ENCODE peak calls at places on chromosome 9, in seven cellular contexts. J is HCT116, Y is endothelial cell of umbilical vein, Q is IMR-90, L is GM12878, G is HepG2, I is H1. S is an unnamed sample.

GRCh38 chr9:114538241-114538640 is 33.0 kb upstream of the WHRN start:
- DNase-seq in J (peak), Y (no peak), Q (no peak), L (peak), G (peak), I (no peak), S (peak)

GRCh38 chr9:123347289-123348060 is 8.5 kb upstream of the CRB2 start:
- DNase-seq in J (no peak), Y (no peak), Q (no peak), L (no peak), G (no peak), I (no peak), S (no peak)

GRCh38 chr9:117783828-117784227 is 79.6 kb downstream of the TLR4 start:
- DNase-seq in J (no peak), Y (no peak), Q (no peak), L (peak), G (no peak), I (no peak), S (no peak)

GRCh38 chr9:78958887-78959286 is 612.9 kb upstream of the TLE4 start:
- DNase-seq in J (peak), Y (no peak), Q (no peak), L (no peak), G (no peak), I (no peak), S (peak)

GRCh38 chr9:5851445-5851844 is 18.5 kb upstream of the ERMP1 start:
- DNase-seq in J (no peak), Y (peak), Q (peak), L (peak), G (no peak), I (no peak), S (no peak)

GRCh38 chr9:132239999-132240859 is 78.4 kb downstream of the NTNG2 start:
- DNase-seq in J (no peak), Y (no peak), Q (no peak), L (no peak), G (no peak), I (no peak), S (no peak)

GRCh38 chr9:103037508-103038477 is 42.7 kb downstream of the CYLC2 start:
- DNase-seq in J (no peak), Y (no peak), Q (no peak), L (no peak), G (no peak), I (no peak), S (no peak)

GRCh38 chr9:38486056-38486455 is 61.8 kb upstream of the IGFBPL1 start:
- DNase-seq in J (no peak), Y (peak), Q (no peak), L (no peak), G (no peak), I (no peak), S (no peak)

GRCh38 chr9:107597743-107598217 is 108.2 kb upstream of the KLF4 start:
- DNase-seq in J (peak), Y (no peak), Q (no peak), L (no peak), G (peak), I (no peak), S (no peak)

GRCh38 chr9:127388037-127388855 is 8.7 kb upstream of the SLC2A8 start:
- DNase-seq in J (peak), Y (no peak), Q (peak), L (peak), G (peak), I (no peak), S (no peak)

GRCh38 chr9:129399301-129399990 is 221.4 kb upstream of the IER5L start:
- DNase-seq in J (no peak), Y (no peak), Q (no peak), L (no peak), G (no peak), I (no peak), S (no peak)

GRCh38 chr9:16755467-16755866 is 115.0 kb downstream of the BNC2 start:
- DNase-seq in J (no peak), Y (no peak), Q (no peak), L (no peak), G (no peak), I (no peak), S (no peak)

GRCh38 chr9:129687391-129687790 is 21.9 kb downstream of the PRRX2 start:
- DNase-seq in J (no peak), Y (no peak), Q (no peak), L (no peak), G (no peak), I (no peak), S (no peak)

GRCh38 chr9:86355814-86356213 is 1.6 kb upstream of the TUT7 start:
- DNase-seq in J (no peak), Y (no peak), Q (no peak), L (no peak), G (no peak), I (no peak), S (no peak)

GRCh38 chr9:121672213-121672612 is 20.8 kb downstream of the DAB2IP start:
- DNase-seq in J (no peak), Y (no peak), Q (peak), L (no peak), G (no peak), I (no peak), S (no peak)

GRCh38 chr9:20148416-20148815 is 359.6 kb upstream of the SLC24A2 start:
- DNase-seq in J (no peak), Y (no peak), Q (no peak), L (no peak), G (no peak), I (no peak), S (no peak)

GRCh38 chr9:111163738-111164399 is 125.6 kb upstream of the LPAR1 start:
- DNase-seq in J (no peak), Y (no peak), Q (peak), L (no peak), G (no peak), I (no peak), S (no peak)

GRCh38 chr9:114372971-114373591 is 14.7 kb downstream of the AKNA start:
- DNase-seq in J (no peak), Y (no peak), Q (no peak), L (peak), G (no peak), I (no peak), S (no peak)

GRCh38 chr9:18689166-18689565 is 215.2 kb downstream of the ADAMTSL1 start:
- DNase-seq in J (no peak), Y (peak), Q (no peak), L (no peak), G (no peak), I (no peak), S (no peak)

GRCh38 chr9:133102190-133103021 is 18.6 kb downstream of the RALGDS start:
- DNase-seq in J (no peak), Y (no peak), Q (no peak), L (no peak), G (no peak), I (no peak), S (no peak)

GRCh38 chr9:34620061-34620994 is at the start of gene DCTN3:
- DNase-seq in J (peak), Y (peak), Q (peak), L (peak), G (peak), I (peak), S (peak)
- TF ChIP-seq POLR2A in J (peak), Y (peak), Q (peak), L (peak), G (peak), I (no peak), S (peak)

GRCh38 chr9:77257275-77257674 is 79.9 kb downstream of the VPS13A start:
- DNase-seq in J (no peak), Y (no peak), Q (no peak), L (no peak), G (no peak), I (no peak), S (no peak)

GRCh38 chr9:77261605-77262004 is 84.3 kb downstream of the VPS13A start:
- DNase-seq in J (no peak), Y (no peak), Q (no peak), L (no peak), G (no peak), I (no peak), S (no peak)
- H3K9ac ChIP-seq in J (no peak), Y (no peak), Q (no peak), L (no peak), G (no peak), I (no peak), S (no peak)

GRCh38 chr9:90974007-90974406 is 172.4 kb downstream of the SYK start:
- DNase-seq in J (no peak), Y (no peak), Q (peak), L (no peak), G (no peak), I (no peak), S (no peak)

GRCh38 chr9:90969021-90969675 is 167.5 kb downstream of the SYK start:
- DNase-seq in J (no peak), Y (no peak), Q (no peak), L (no peak), G (no peak), I (no peak), S (no peak)

GRCh38 chr9:90972057-90972456 is 170.4 kb downstream of the SYK start:
- DNase-seq in J (no peak), Y (no peak), Q (no peak), L (peak), G (no peak), I (no peak), S (no peak)

GRCh38 chr9:90967171-90967570 is 165.6 kb downstream of the SYK start:
- DNase-seq in J (no peak), Y (no peak), Q (no peak), L (no peak), G (no peak), I (no peak), S (no peak)

DNA sequence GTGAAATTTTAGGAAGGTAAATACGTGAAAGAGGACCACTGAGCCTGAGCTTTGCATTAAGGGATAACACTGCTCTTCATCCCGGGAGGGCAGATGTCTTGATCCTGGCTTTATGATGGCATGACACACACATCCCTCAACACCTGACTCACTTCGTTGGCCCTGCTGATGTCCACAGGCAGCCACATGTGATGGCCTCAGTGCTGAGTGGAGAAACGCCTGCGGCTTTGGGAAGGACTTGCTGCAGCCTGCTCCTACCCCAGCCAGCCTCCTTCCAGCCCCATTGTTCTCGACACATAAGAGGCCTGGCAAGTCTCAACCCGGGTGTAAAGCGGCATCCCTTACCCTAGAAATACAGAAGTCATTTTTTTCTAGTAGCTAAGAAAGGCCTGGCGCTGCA is 169.0 kb downstream of the SYK start:
- DNase-seq in J (no peak), Y (no peak), Q (peak), L (no peak), G (no peak), I (no peak), S (no peak)
- TF ChIP-seq POLR2A in J (no peak), Y (no peak), Q (no peak), L (no peak), G (no peak), I (no peak), S (no peak)

DNA sequence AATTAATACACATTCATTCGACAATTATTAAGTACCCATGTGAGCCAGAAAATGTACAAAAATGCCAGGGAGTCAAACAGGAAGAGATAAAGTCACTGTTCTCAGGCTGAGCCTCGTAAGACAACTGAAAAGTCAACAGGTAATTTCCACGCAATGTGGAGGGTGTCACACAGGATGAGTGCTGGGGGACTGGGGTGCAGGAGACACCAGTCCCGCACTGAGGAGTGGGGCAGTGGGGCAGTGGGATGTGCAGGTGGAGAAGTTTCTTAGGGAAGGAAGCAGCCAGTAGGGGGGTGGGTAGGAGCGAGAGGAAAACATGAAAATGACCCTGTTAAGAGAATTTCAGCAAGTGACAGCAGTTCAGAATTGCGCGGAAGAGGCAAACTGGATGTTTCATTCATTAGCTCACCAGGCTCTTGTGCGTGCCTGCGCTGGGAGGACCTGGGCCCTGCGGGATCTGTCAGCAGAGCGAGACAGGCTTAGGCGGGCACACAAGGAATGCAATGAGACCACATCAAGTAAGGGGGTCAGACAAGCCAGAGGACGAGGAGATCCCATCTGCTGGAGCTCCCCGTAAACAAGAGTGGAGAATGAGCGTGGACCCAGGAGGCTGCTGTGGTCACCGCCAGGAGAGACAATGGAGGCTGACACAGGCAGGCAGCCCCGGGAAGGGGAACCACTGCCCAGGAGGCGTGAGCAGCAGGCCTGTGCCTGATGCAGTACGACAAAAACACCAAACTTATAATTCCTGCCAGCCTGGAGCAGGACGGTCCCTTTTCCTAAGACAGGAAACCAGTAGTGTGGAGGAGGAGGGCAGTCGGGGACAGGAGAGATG is 21.0 kb downstream of the CAMSAP1 start:
- DNase-seq in J (no peak), Y (no peak), Q (no peak), L (no peak), G (no peak), I (no peak), S (no peak)
- H3K9ac ChIP-seq in J (no peak), Y (no peak), Q (no peak), L (no peak), G (no peak), I (no peak), S (peak)

GRCh38 chr9:32523910-32524309 is 2.1 kb downstream of the RIGI start:
- DNase-seq in J (no peak), Y (no peak), Q (no peak), L (no peak), G (peak), I (no peak), S (no peak)
- TF ChIP-seq POLR2A in J (no peak), Y (no peak), Q (no peak), L (no peak), G (no peak), I (no peak), S (no peak)

DNA sequence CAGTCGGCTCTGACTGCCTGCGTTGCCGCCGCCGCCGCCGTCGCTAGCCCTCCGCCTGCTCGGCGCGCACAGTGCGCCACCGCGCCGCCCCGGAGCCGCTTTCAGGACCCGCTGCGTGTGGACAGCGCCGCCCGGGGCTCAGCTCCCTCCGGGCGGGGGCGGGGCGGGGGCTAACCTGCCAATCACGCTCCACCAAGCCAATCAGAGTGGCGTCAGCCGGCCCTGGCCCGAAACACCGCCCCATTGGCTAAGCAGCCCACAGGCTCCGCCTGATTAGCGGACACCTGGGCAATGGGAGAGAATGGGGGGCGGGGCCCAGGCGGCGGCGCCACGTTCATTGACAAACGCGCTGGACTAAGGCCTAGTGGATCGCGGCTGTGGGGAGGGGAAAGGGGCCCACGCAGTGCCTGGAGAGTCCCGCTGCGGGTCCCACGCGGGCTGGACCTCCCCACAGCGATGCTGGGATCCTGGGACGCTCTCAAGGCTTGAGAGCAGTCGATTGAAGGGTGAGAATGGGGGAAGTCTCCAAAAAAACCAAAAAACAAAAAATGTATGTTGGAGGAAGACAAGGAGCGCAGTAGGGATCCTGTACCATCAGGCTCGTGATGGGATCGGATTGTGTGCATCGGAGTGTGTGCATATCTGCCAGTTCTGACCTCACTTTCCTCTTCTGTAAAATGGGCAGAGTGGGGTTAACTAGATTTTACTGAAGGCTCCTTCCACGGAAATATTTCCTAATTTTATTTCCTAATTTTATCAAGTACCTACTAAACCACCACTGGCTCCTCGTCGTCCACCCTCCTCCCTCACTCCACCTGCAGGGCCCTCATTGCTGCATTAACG is 6.3 kb downstream of the PAX5 start:
- DNase-seq in J (peak), Y (peak), Q (peak), L (peak), G (peak), I (peak), S (peak)
- H3K9ac ChIP-seq in J (no peak), Y (no peak), Q (no peak), L (peak), G (no peak), I (no peak), S (no peak)